ENCODE peak calls at places on chromosomes 12 and 14, in six cellular contexts. P is K562, A is HepG2, W is H1, U is GM12878, Z is HCT116. Q is an unnamed sample. For H3K4me1, the result is how much of the 10 kb centered on the place peaks cover.

GRCh38 chr12:68932123-68932700 is 759 bp downstream of the CPM start:
- DNase-seq in A (no peak), P (no peak), U (peak), Z (no peak), W (no peak), Q (no peak)

GRCh38 chr12:53995311-53996187 is 4.4 kb upstream of the HOXC9 start:
- DNase-seq in Z (no peak), A (no peak), U (no peak), P (peak), W (no peak), Q (no peak)

GRCh38 chr12:115452751-115453281 is 768.8 kb upstream of the TBX3 start:
- DNase-seq in W (no peak), P (no peak), Z (no peak), U (no peak), A (no peak), Q (no peak)

GRCh38 chr12:113050808-113051207 is 5.7 kb upstream of the DTX1 start:
- DNase-seq in P (no peak), Z (no peak), U (no peak), W (no peak), A (no peak), Q (no peak)

GRCh38 chr12:76713130-76713529 is 50.8 kb upstream of the ZDHHC17 start:
- DNase-seq in Z (no peak), U (no peak), A (peak), P (no peak), W (no peak), Q (no peak)

GRCh38 chr14:25122188-25122587 is 72.2 kb upstream of the STXBP6 start:
- DNase-seq in P (no peak), W (no peak), A (no peak), U (no peak), Z (no peak), Q (no peak)

GRCh38 chr12:111057726-111058125 is 137.3 kb upstream of the MYL2 start:
- DNase-seq in P (no peak), A (no peak), W (no peak), U (no peak), Z (no peak), Q (no peak)

GRCh38 chr12:131229426-131230339 is 276.0 kb downstream of the ADGRD1 start:
- DNase-seq in A (no peak), P (peak), W (no peak), Z (no peak), U (no peak), Q (no peak)

GRCh38 chr12:56336361-56337167 is 2.1 kb upstream of the IL23A start:
- DNase-seq in W (no peak), A (no peak), U (peak), P (peak), Z (no peak), Q (no peak)

GRCh38 chr14:41749425-41749824 is 142.7 kb downstream of the LRFN5 start:
- DNase-seq in A (peak), W (no peak), P (no peak), Z (no peak), U (no peak), Q (no peak)

GRCh38 chr14:34220921-34221320 is 241.1 kb downstream of the SPTSSA start:
- DNase-seq in U (peak), W (no peak), P (no peak), A (no peak), Z (no peak), Q (no peak)

GRCh38 chr14:91108941-91109611 is 4.8 kb upstream of the DGLUCY start:
- DNase-seq in P (no peak), W (no peak), A (no peak), U (no peak), Z (no peak), Q (no peak)

GRCh38 chr14:49920935-49921334 is 28.1 kb downstream of the ARF6 start:
- DNase-seq in P (no peak), W (no peak), A (no peak), U (no peak), Z (no peak), Q (no peak)

GRCh38 chr12:106348411-106348810 is 9.1 kb upstream of the POLR3B start:
- DNase-seq in Z (no peak), A (no peak), P (no peak), W (no peak), U (no peak), Q (no peak)

GRCh38 chr12:131773582-131774221 is 54.5 kb upstream of the MMP17 start:
- DNase-seq in Z (no peak), W (no peak), U (peak), P (no peak), A (no peak), Q (no peak)

GRCh38 chr14:24060984-24061913 is 9.4 kb downstream of the CARMIL3 start:
- DNase-seq in U (no peak), W (no peak), Z (no peak), A (no peak), P (no peak), Q (no peak)

GRCh38 chr14:65303185-65303901 is 109.2 kb upstream of the FUT8 start:
- DNase-seq in U (no peak), P (no peak), W (no peak), Z (no peak), A (no peak), Q (no peak)

GRCh38 chr12:26318661-26319068 is 123.3 kb downstream of the SSPN start:
- DNase-seq in W (peak), U (no peak), Z (no peak), A (peak), P (peak), Q (no peak)

GRCh38 chr12:80260269-80260668 is 160.9 kb downstream of the OTOGL start:
- DNase-seq in P (no peak), U (no peak), Z (no peak), A (no peak), W (no peak), Q (no peak)

GRCh38 chr14:90458536-90458935 is 61.7 kb downstream of the CALM1 start:
- DNase-seq in A (no peak), Z (no peak), P (no peak), U (no peak), W (no peak), Q (no peak)

GRCh38 chr14:60215520-60216195 is 33.4 kb upstream of the PPM1A start:
- DNase-seq in A (no peak), W (no peak), Z (no peak), P (no peak), U (no peak), Q (no peak)

GRCh38 chr12:45547822-45548221 is 181.7 kb upstream of the ARID2 start:
- DNase-seq in U (no peak), A (no peak), P (no peak), Z (no peak), W (no peak), Q (no peak)

GRCh38 chr12:4434299-4434698 is 11.3 kb downstream of the FGF6 start:
- DNase-seq in W (no peak), P (no peak), Z (no peak), A (no peak), U (no peak), Q (no peak)

GRCh38 chr12:22738945-22739344 is 114.0 kb downstream of the ETNK1 start:
- DNase-seq in U (no peak), Z (no peak), A (no peak), P (no peak), W (no peak), Q (no peak)

GRCh38 chr12:68040450-68041075 is 51.3 kb downstream of the IFNG-AS1 start:
- DNase-seq in P (peak), Z (peak), A (peak), W (no peak), U (peak), Q (peak)

GRCh38 chr12:110355080-110355479 is 48.4 kb downstream of the ANAPC7 start:
- DNase-seq in W (no peak), P (peak), A (peak), U (no peak), Z (peak), Q (peak)

GRCh38 chr12:40063424-40063823 is 42.5 kb downstream of the SLC2A13 start:
- DNase-seq in W (no peak), U (no peak), Z (no peak), A (no peak), P (no peak), Q (no peak)

GRCh38 chr12:44972746-44973421 is 78.0 kb downstream of the DBX2 start:
- DNase-seq in P (no peak), U (no peak), W (no peak), A (peak), Z (peak), Q (peak)

GRCh38 chr12:132953163-132953425 is 3.0 kb downstream of the ZNF605 start:
- DNase-seq in A (no peak), U (no peak), W (no peak), Z (no peak), P (no peak), Q (no peak)

GRCh38 chr14:20606190-20606901 is 15.2 kb upstream of the RNASE12 start:
- DNase-seq in A (peak), U (no peak), P (no peak), Z (no peak), W (no peak), Q (no peak)

GRCh38 chr12:132523576-132524331 is 33.8 kb downstream of the FBRSL1 start:
- DNase-seq in A (peak), W (no peak), U (no peak), P (peak), Z (no peak), Q (peak)

GRCh38 chr14:92408186-92408585 is 85.2 kb downstream of the SLC24A4 start:
- DNase-seq in Z (no peak), U (no peak), A (no peak), P (no peak), W (no peak), Q (no peak)

GRCh38 chr12:58765076-58765475 is 155.2 kb downstream of the LRIG3 start:
- DNase-seq in Z (no peak), U (no peak), W (no peak), A (no peak), P (no peak), Q (no peak)

GRCh38 chr12:42091769-42092168 is 52.9 kb downstream of the GXYLT1 start:
- DNase-seq in W (no peak), P (no peak), U (no peak), Z (peak), A (no peak), Q (no peak)

GRCh38 chr14:76697246-76697645 is 64.0 kb upstream of the VASH1 start:
- DNase-seq in A (no peak), P (no peak), U (no peak), Z (no peak), W (no peak), Q (no peak)

GRCh38 chr14:47149326-47149725 is 497.7 kb upstream of the RPL10L start:
- DNase-seq in Z (no peak), W (no peak), P (no peak), A (no peak), U (no peak), Q (no peak)

GRCh38 chr14:105064721-105065143 is 498 bp downstream of the GPR132 start:
- DNase-seq in U (no peak), P (peak), Z (no peak), A (peak), W (no peak), Q (no peak)

GRCh38 chr14:105064001-105064400 is 1.2 kb downstream of the GPR132 start:
- DNase-seq in W (no peak), P (no peak), Z (no peak), A (no peak), U (no peak), Q (no peak)

GRCh38 chr14:105067140-105067968 is 2.1 kb upstream of the GPR132 start:
- DNase-seq in A (no peak), W (no peak), P (no peak), Z (no peak), U (peak), Q (no peak)

GRCh38 chr14:105066285-105067071 is 1.2 kb upstream of the GPR132 start:
- DNase-seq in A (no peak), W (no peak), P (no peak), Z (no peak), U (no peak), Q (no peak)

DNA sequence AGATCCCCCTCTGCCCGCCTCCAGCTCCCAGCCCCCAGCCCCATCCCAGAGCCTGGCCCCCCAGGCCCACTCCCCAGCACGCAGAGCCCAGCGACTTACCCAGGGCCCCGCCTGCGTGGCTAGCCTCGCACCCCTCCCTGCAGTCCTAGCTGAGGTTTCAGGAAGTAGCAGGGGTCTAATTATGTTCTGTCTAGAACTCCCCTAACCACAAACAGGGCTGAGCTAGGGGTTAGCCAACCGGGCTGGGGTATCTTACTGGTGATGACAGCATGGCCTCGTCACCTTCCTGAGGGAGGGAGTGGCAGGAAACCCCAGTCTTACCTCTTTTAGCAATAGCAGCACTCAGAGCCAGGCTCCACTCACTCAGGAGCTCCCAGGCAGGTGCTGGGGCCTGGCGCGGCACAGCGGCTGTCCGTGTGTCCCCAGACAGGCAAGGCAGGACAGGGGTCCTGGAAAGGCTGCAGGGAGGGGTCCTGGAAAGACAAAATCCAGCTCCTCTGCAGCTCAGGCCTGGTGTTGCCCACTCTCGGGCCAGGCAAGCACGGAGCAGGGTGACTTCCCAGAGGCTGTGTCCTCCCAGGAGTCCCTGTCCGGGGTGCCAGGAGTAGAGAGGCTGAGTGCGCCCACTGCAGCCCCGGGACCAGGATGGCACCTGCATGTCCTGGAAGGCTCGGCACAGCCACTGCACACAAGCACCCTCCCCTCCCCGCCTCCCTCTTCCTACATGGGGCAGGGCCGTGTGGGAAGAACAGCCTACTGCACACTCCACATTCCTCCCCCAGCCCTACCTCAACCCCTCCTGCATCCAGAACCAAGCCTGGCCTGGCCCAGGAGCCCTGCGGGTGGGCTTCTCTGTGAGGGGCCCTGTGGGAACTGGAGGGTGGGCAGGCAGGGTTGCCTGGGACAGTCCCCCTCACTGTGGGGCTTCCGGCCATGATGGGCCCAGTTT is at the start of gene GPR132:
- DNase-seq in A (no peak), P (no peak), Z (no peak), U (peak), W (no peak), Q (no peak)
- TF ChIP-seq ZNF274 in A (no peak), P (no peak), Z (no peak), U (no peak), W (no peak), Q (no peak)

DNA sequence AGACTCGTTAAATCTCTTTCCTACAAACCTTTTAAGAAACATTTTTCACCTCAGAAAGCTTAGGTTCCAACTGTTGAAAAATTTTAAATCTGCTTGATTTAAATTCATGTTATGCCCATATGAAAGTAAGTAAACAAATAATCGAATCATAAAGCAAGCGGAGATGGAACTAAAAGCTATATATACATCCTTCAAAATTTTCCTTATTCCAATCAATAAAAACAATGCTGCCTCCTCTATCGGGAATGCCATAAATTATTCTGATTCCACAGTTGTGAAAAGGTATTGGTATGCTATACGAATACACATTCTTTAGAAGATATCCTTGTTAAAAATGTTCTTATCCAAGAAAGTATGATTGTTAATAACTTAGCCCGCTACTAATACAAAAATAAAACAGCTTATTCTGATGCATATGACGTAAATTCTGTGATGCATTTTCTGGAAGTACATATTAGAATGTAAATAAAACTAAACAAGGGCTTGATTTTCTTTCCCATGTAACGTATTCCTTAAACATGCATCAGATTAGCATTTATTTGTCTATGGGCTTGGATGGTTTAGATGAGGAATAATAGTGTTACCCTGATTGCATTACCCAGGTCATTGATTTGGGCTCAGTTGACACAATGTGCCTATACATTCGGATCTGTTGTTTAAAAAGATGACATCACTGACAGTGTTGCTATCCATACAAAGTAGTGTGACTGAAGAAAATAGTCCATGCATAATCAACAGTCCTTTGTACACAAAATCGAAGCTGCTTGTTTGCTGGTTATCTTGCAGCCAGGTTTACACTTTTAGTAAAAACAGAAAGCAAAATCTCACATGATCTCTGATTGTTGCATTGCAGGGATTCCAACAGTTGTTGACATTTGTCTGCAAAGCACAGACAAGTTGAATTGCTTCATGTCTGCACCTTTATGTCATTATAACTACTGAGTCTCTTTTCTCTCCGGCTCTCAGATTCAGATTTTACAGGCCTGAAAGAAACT is 656 bp upstream of the DTD2 start:
- DNase-seq in U (no peak), A (peak), P (no peak), W (no peak), Z (no peak), Q (no peak)
- H3K4me1 ChIP-seq in U (under half), A (under half), P (under half), W (under half), Z (under half), Q (under half)

GRCh38 chr14:61615743-61616523 is 79.4 kb upstream of the HIF1A start:
- DNase-seq in P (no peak), W (no peak), Z (no peak), A (no peak), U (no peak), Q (no peak)
- TF ChIP-seq ZNF274 in P (no peak), W (no peak), Z (no peak), A (no peak), U (no peak), Q (no peak)

GRCh38 chr14:68603682-68604360 is 189.0 kb downstream of the ZFP36L1 start:
- DNase-seq in A (no peak), P (no peak), W (no peak), U (no peak), Z (no peak), Q (no peak)

GRCh38 chr14:68604822-68605221 is 188.0 kb downstream of the ZFP36L1 start:
- DNase-seq in P (no peak), W (no peak), Z (no peak), A (no peak), U (no peak), Q (no peak)

GRCh38 chr14:68606644-68607043 is 186.2 kb downstream of the ZFP36L1 start:
- DNase-seq in A (no peak), P (no peak), Z (no peak), U (no peak), W (no peak), Q (no peak)

GRCh38 chr14:68602507-68602906 is 190.4 kb downstream of the ZFP36L1 start:
- DNase-seq in Z (no peak), P (no peak), U (no peak), A (no peak), W (no peak), Q (no peak)

DNA sequence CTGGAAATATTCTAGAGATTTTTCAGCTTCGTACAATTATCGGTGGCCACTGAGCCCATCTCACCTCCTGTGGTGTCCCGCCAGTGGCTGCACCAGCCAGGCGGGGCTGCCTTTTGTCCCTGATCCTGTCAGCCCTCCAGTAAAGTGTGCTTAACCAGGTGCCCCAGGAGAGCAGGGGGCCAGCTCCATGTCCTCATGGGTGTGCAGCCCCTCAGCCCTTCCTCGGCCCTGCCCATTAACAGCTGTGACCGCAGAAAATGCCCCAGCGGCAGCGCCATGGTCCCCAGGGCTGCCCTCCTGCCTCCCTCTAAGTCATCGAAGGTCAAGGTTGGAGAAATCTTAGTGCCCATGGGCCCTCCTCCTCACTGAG is 188.5 kb downstream of the ZFP36L1 start:
- DNase-seq in W (no peak), Z (no peak), U (no peak), P (no peak), A (no peak), Q (no peak)
- H3K4me1 ChIP-seq in W (under half), Z (under half), U (under half), P (under half), A (half or more), Q (under half)

DNA sequence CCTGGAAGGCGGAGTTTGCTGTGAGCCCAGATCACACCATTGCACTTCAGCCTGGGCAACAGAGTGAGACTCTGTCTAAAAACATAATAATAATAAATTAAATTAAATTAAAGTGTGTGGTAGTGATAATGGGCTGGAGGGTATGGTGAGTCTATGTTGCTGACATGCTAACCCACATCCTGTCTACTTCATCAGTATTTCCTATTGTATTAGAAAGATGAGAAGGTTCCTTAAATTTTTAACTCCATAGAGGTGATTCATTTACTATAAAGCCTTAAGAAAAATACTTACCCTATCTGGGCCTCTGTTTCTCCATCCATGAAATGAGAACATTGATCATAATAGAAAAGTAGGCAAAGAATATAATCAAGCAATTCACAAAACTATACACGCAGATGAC is 280.5 kb downstream of the FBXL14 start:
- DNase-seq in W (no peak), P (no peak), A (no peak), U (no peak), Z (no peak), Q (no peak)
- TF ChIP-seq ZNF274 in W (no peak), P (no peak), A (no peak), U (no peak), Z (no peak), Q (no peak)